ENCODE peak calls at places on chromosomes 6 and 20, in four cellular contexts. I is GM12878, R is H1, G is K562. S is an unnamed sample.

GRCh38 chr20:35563834-35564233 is 22.0 kb downstream of the ERGIC3 start:
- DNase-seq in I (no peak), R (no peak), G (peak; percentile 12), S (no peak)

GRCh38 chr20:50569864-50570836 is 60.0 kb downstream of the PTPN1 start:
- DNase-seq in I (peak; percentile 68), R (no peak), G (peak; percentile 35), S (peak; percentile 33)

GRCh38 chr6:160301341-160301740 is 42.7 kb upstream of the SLC22A2 start:
- DNase-seq in I (no peak), R (no peak), G (no peak), S (no peak)

GRCh38 chr20:32585011-32585518 is at the start of gene NOL4L:
- DNase-seq in I (no peak), R (no peak), G (peak; percentile 83), S (no peak)

GRCh38 chr6:96468681-96469224 is 52.9 kb upstream of the UFL1 start:
- DNase-seq in I (no peak), R (no peak), G (no peak), S (no peak)

GRCh38 chr20:46991850-46992639 is 97.4 kb downstream of the EYA2 start:
- DNase-seq in I (no peak), R (no peak), G (no peak), S (no peak)

GRCh38 chr20:21739161-21739560 is 33.7 kb downstream of the PAX1 start:
- DNase-seq in I (no peak), R (no peak), G (no peak), S (no peak)

GRCh38 chr6:125300992-125301434 is 754 bp downstream of the HDDC2 start:
- DNase-seq in I (no peak), R (no peak), G (peak; percentile 23), S (no peak)

GRCh38 chr6:27468334-27468733 is 4.6 kb downstream of the ZNF184 start:
- DNase-seq in I (no peak), R (no peak), G (no peak), S (no peak)

GRCh38 chr6:39221115-39221514 is 8.2 kb downstream of the KCNK5 start:
- DNase-seq in I (no peak), R (no peak), G (no peak), S (no peak)

GRCh38 chr20:38094373-38094775 is 60.8 kb downstream of the RPRD1B start:
- DNase-seq in I (peak; percentile 73), R (no peak), G (no peak), S (peak; percentile 52)

DNA sequence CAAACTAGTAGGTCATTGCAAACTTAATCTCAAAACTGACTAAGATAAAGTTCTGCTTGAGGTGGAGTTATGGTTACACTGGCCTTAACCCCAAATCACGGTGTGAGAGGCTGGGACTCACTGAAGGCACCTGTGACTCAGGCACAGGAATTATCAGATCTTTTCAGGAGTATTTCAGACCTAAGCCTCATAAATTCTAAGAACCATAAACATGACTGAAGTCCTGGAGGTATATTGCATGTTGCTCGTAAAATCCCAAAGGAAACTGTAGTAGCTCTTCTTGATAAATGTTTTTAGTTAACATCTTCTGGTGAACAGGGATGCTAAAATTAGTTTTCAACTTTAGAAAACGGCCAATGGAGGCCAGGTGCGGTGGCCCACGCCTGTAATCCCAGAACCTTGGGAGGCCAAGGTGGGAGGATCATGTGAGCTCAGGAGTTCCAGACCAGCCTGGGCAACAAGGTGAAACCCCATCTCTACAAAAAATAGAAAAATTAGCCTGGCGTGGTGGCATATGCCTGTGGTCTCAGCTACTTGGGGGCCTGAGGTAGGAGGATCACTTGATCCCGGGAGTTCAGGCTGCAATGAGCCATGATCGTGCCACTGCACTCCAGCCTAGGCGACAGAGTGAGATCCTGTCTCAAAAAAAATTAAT is 36.5 kb downstream of the DZANK1 start:
- DNase-seq in I (no peak), R (no peak), G (no peak), S (no peak)
- TF ChIP-seq MAX in I (no peak), R (no peak), G (no peak), S (no peak)

GRCh38 chr6:15255481-15256414 is 9.9 kb downstream of the JARID2 start:
- DNase-seq in I (peak; percentile 82), R (no peak), G (no peak), S (no peak)
- TF ChIP-seq SRF in I (no peak), R (no peak), G (no peak), S (no peak)

GRCh38 chr6:44276667-44277640 is 6.7 kb downstream of the TMEM151B start:
- DNase-seq in I (no peak), R (no peak), G (no peak), S (no peak)

GRCh38 chr6:44278774-44279697 is 8.8 kb downstream of the TMEM151B start:
- DNase-seq in I (no peak), R (no peak), G (no peak), S (no peak)

GRCh38 chr6:44275749-44276648 is 5.7 kb downstream of the TMEM151B start:
- DNase-seq in I (no peak), R (no peak), G (peak; percentile 71), S (no peak)

GRCh38 chr6:44278316-44278715 is 8.1 kb downstream of the TMEM151B start:
- DNase-seq in I (no peak), R (no peak), G (no peak), S (no peak)

GRCh38 chr6:44277763-44278162 is 7.5 kb downstream of the TMEM151B start:
- DNase-seq in I (no peak), R (no peak), G (no peak), S (no peak)
- TF ChIP-seq GABPA in I (no peak), R (no peak), G (no peak), S (no peak)

GRCh38 chr6:166257911-166258318 is 50.3 kb downstream of the PRR18 start:
- DNase-seq in I (no peak), R (no peak), G (no peak), S (no peak)
- TF ChIP-seq MAX in I (no peak), R (no peak), G (no peak), S (no peak)

GRCh38 chr6:165920896-165921671 is 246.6 kb downstream of the TBXT start:
- DNase-seq in I (no peak), R (no peak), G (no peak), S (no peak)

GRCh38 chr6:165926378-165926777 is 241.3 kb downstream of the TBXT start:
- DNase-seq in I (no peak), R (no peak), G (no peak), S (no peak)

GRCh38 chr6:165917576-165917975 is 250.1 kb downstream of the TBXT start:
- DNase-seq in I (no peak), R (no peak), G (no peak), S (no peak)

GRCh38 chr6:165925474-165926156 is 242.0 kb downstream of the TBXT start:
- DNase-seq in I (no peak), R (no peak), G (no peak), S (no peak)

GRCh38 chr6:165922309-165922794 is 245.3 kb downstream of the TBXT start:
- DNase-seq in I (no peak), R (no peak), G (no peak), S (no peak)
- TF ChIP-seq SRF in I (no peak), R (no peak), G (no peak), S (no peak)

DNA sequence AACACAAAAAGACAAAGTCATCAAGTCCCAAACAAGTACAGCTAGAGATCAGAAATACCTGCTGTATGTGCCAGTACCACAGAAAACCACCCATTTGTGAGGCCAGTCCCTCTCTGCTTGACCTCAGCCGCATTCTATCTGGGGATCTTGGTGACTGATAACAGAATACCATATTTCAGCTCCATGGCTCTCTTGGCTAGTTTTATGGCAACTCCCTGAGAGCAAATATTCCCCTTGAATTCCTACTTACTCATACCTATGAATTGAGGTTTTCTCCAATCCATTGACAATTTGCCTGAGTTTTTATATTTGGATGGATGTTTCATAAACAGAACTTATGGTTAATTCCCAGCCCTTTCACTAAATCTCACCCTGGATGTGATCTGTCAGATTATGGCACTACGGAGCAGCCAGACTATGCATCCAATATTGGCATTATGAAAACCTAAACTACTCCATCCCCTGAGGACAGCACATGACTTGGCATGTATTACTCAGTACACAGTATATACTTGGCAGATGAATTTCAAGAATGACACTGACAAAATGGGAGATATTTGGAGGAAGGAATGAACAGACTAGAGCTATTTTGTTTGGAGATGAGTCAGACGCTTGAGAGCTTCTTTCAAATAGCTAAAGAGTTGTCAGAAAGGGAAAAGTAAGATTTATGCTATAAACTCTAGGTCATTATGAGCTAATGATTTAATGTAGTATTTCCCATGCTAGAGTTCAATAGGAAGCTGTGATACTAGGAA is 95.7 kb downstream of the PRDM1 start:
- DNase-seq in I (peak; percentile 40), R (no peak), G (no peak), S (no peak)
- TF ChIP-seq GABPA in I (no peak), R (no peak), G (no peak), S (no peak)

S was measured in HepG2.